ENCODE peak calls at places on chromosomes 11 and 22, in nine cellular contexts. T, L, M, U, Y, H, J, E and C are unnamed samples.

GRCh38 chr22:27115816-27116256 is 458.4 kb downstream of the MIAT start:
- DNase-seq in T (no peak), E (no peak), M (no peak), Y (no peak), J (no peak), H (no peak), U (no peak), L (no peak), C (no peak)

GRCh38 chr11:1942541-1943260 is 4.4 kb upstream of the MRPL23 start:
- DNase-seq in E (no peak), U (no peak), Y (no peak), T (no peak), L (peak; percentile 32), H (peak; percentile 10), M (peak; percentile 50), J (no peak), C (no peak)

GRCh38 chr11:31802990-31803812 is 7.9 kb downstream of the PAX6 start:
- DNase-seq in U (peak; percentile 42), J (no peak), E (no peak), M (peak; percentile 65), Y (no peak), T (no peak), H (no peak), L (no peak), C (no peak)

GRCh38 chr22:23054531-23055257 is 15.6 kb upstream of the GNAZ start:
- DNase-seq in U (no peak), L (no peak), T (peak; percentile 18), Y (no peak), M (peak; percentile 43), H (no peak), E (no peak), J (peak; percentile 73), C (no peak)

GRCh38 chr11:19311306-19312030 is 70.7 kb upstream of the E2F8 start:
- DNase-seq in U (peak; percentile 66), J (peak; percentile 58), M (no peak), H (peak; percentile 29), L (peak; percentile 75), T (peak; percentile 61), E (peak; percentile 95), Y (peak; percentile 63), C (peak; percentile 52)

GRCh38 chr22:41690476-41690875 is 1.8 kb upstream of the SNU13 start:
- DNase-seq in Y (no peak), L (no peak), T (no peak), E (no peak), M (peak; percentile 73), J (no peak), U (no peak), H (no peak), C (no peak)

GRCh38 chr22:31079095-31079642 is 1.9 kb upstream of the SMTN start:
- DNase-seq in L (no peak), Y (no peak), E (no peak), U (peak; percentile 15), H (no peak), M (no peak), J (peak; percentile 48), T (peak; percentile 72), C (no peak)

GRCh38 chr11:116731097-116731761 is 41.6 kb downstream of the BUD13 start:
- DNase-seq in T (peak; percentile 82), L (peak; percentile 38), U (peak; percentile 84), H (peak; percentile 75), Y (peak; percentile 35), J (no peak), E (no peak), M (peak; percentile 50), C (no peak)

GRCh38 chr11:39724404-39724803 is 1735.0 kb downstream of the LRRC4C start:
- DNase-seq in H (no peak), T (no peak), U (peak; percentile 3), M (no peak), L (no peak), Y (no peak), J (no peak), E (no peak), C (no peak)

GRCh38 chr22:49371325-49372110 is 456.2 kb downstream of the BRD1 start:
- DNase-seq in M (peak; percentile 59), J (no peak), H (no peak), T (peak; percentile 20), Y (no peak), E (no peak), L (no peak), U (no peak), C (no peak)

GRCh38 chr11:69200331-69201047 is 44.8 kb downstream of the SMIM38 start:
- DNase-seq in T (no peak), E (no peak), H (no peak), M (no peak), U (no peak), L (no peak), J (no peak), Y (no peak), C (peak; percentile 48)

GRCh38 chr22:36012332-36012731 is 16.3 kb downstream of the RBFOX2 start:
- DNase-seq in E (no peak), Y (no peak), L (no peak), U (no peak), M (no peak), J (no peak), H (no peak), T (no peak), C (no peak)

GRCh38 chr22:42897960-42898359 is 40.9 kb upstream of the ARFGAP3 start:
- DNase-seq in T (no peak), H (no peak), M (no peak), E (no peak), J (no peak), L (no peak), U (no peak), Y (no peak), C (no peak)

GRCh38 chr11:71948314-71949027 is 19.6 kb downstream of the RNF121 start:
- DNase-seq in L (peak; percentile 83), E (no peak), M (no peak), T (no peak), J (no peak), Y (no peak), U (no peak), H (peak; percentile 25), C (no peak)

GRCh38 chr22:36375071-36375980 is 12.4 kb downstream of the MYH9 start:
- DNase-seq in E (no peak), Y (no peak), M (no peak), H (no peak), T (no peak), L (no peak), J (no peak), U (no peak), C (no peak)

GRCh38 chr11:2787816-2788750 is 88.3 kb upstream of the KCNQ1OT1 start:
- DNase-seq in L (no peak), H (peak; percentile 5), M (peak; percentile 47), E (no peak), T (peak; percentile 53), J (no peak), U (no peak), Y (no peak), C (peak; percentile 11)

GRCh38 chr11:1521382-1522080 is 35.0 kb upstream of the MOB2 start:
- DNase-seq in H (no peak), E (no peak), U (no peak), Y (no peak), J (peak; percentile 71), L (no peak), T (no peak), M (peak; percentile 87), C (no peak)

GRCh38 chr11:33779849-33780528 is 5.7 kb upstream of the FBXO3 start:
- DNase-seq in Y (peak; percentile 73), T (no peak), H (no peak), L (no peak), M (no peak), J (no peak), E (no peak), U (no peak), C (no peak)

GRCh38 chr11:121741954-121742361 is 289.2 kb upstream of the SORL1-AS1 start:
- DNase-seq in U (peak; percentile 36), Y (peak; percentile 78), M (no peak), L (no peak), H (peak; percentile 18), E (peak; percentile 80), T (no peak), J (no peak), C (peak; percentile 79)

GRCh38 chr22:23182289-23183106 is 2.2 kb downstream of the BCR start:
- DNase-seq in E (no peak), T (no peak), M (no peak), Y (no peak), U (no peak), H (no peak), L (no peak), J (peak; percentile 52), C (no peak)

GRCh38 chr22:39905686-39906085 is 4.8 kb downstream of the GRAP2 start:
- DNase-seq in U (no peak), L (no peak), J (no peak), H (no peak), Y (no peak), M (no peak), E (no peak), T (no peak), C (no peak)
- H3K27ac ChIP-seq in U (no peak overlapping the region), L (no peak overlapping the region), J (no peak overlapping the region), H (no peak overlapping the region), Y (no peak overlapping the region), M (peak overlapping the region; percentile 51), E (no peak overlapping the region), T (no peak overlapping the region), C (no peak overlapping the region)

GRCh38 chr11:34915136-34916013 is 804 bp downstream of the APIP start:
- DNase-seq in L (no peak), J (no peak), T (no peak), H (peak; percentile 23), M (no peak), E (no peak), Y (peak; percentile 45), U (no peak), C (no peak)
- H3K27ac ChIP-seq in L (peak overlapping the region; percentile 93), J (peak overlapping the region; percentile 71), T (peak overlapping the region; percentile 67), H (peak overlapping the region; percentile 99), M (peak overlapping the region; percentile 94), E (peak overlapping the region; percentile 89), Y (peak overlapping the region; percentile 97), U (peak overlapping the region; percentile 90), C (peak overlapping the region; percentile 98)

DNA sequence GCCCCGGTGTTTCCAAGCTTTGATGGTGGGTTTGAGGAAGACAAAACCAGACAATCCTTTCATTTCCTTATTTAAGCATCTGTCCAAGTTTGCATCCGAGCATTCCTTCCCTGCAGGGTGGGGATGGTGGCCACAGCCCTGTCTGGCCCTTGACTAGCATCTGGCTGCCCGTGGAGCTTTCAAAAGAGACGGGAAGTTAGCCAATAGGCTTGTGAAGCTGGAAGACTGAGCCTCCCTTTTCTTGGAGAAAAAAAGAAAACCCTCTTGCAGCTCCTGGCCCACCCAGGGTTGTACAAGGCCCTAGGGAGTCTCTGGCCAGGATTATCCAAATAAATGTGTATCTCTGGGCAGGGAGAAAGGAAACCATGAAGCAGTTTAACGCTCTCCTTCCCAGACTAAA is 60.6 kb downstream of the MICAL2 start:
- DNase-seq in T (no peak), E (peak; percentile 60), H (peak; percentile 47), Y (peak; percentile 83), M (no peak), U (no peak), J (no peak), L (no peak), C (peak; percentile 62)
- H3K27ac ChIP-seq in T (no peak overlapping the region), E (no peak overlapping the region), H (no peak overlapping the region), Y (peak overlapping the region; percentile 75), M (no peak overlapping the region), U (peak overlapping the region; percentile 99), J (no peak overlapping the region), L (no peak overlapping the region), C (peak overlapping the region; percentile 62)

DNA sequence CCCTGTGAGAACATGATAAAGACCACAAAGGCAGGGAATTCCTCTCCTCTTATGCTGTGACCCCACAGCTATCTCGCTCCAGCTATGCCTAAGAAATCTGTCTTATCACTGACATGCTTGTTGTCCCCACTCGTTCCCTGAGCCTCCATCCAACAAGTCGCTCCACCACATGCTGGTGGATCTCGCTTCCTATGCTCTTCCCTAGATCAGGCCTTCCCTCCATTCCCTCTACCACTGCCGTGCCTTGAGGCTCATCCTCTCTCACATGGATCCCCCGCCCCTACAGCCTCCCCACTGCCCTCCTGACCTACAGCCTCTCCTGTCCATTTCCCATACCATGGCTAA is 1.4 kb upstream of the DGAT2 start:
- DNase-seq in T (no peak), Y (no peak), L (no peak), M (no peak), E (no peak), H (no peak), U (no peak), J (no peak), C (no peak)
- H3K27ac ChIP-seq in T (no peak overlapping the region), Y (no peak overlapping the region), L (no peak overlapping the region), M (no peak overlapping the region), E (no peak overlapping the region), H (no peak overlapping the region), U (no peak overlapping the region), J (no peak overlapping the region), C (no peak overlapping the region)